ENCODE peak calls at places on chromosomes 16 and 17, in four cellular contexts. U, B, F and X are unnamed samples.

GRCh38 chr16:56438042-56438441 is 12.7 kb upstream of the AMFR start:
- DNase-seq in U (no peak), B (no peak), F (no peak), X (no peak)

GRCh38 chr17:29151567-29151966 is 28.6 kb downstream of the MYO18A start:
- DNase-seq in U (no peak), B (no peak), F (no peak), X (no peak)

GRCh38 chr17:45164734-45165269 is 3.1 kb downstream of the HEXIM2 start:
- DNase-seq in U (no peak), B (no peak), F (no peak), X (no peak)

GRCh38 chr16:66399031-66399430 is 28.1 kb upstream of the BEAN1 start:
- DNase-seq in U (no peak), B (no peak), F (no peak), X (no peak)

GRCh38 chr17:38982858-38983746 is 15.9 kb upstream of the FBXO47 start:
- DNase-seq in U (peak; percentile 52), B (peak; percentile 50), F (no peak), X (no peak)

GRCh38 chr16:57204675-57205074 is 18.5 kb downstream of the RSPRY1 start:
- DNase-seq in U (no peak), B (no peak), F (no peak), X (no peak)

GRCh38 chr16:9594961-9595360 is 503.5 kb downstream of the HAPSTR1 start:
- DNase-seq in U (no peak), B (no peak), F (no peak), X (no peak)

GRCh38 chr16:85350146-85350728 is 238.0 kb upstream of the CIBAR2 start:
- DNase-seq in U (no peak), B (no peak), F (no peak), X (no peak)

GRCh38 chr17:75093543-75094158 is 5.9 kb downstream of the SLC16A5 start:
- DNase-seq in U (no peak), B (no peak), F (no peak), X (no peak)

GRCh38 chr17:78168906-78169793 is 769 bp downstream of the SYNGR2 start:
- DNase-seq in U (peak; percentile 61), B (no peak), F (no peak), X (no peak)

GRCh38 chr16:64846966-64847365 is 274.9 kb downstream of the CDH11 start:
- DNase-seq in U (no peak), B (no peak), F (no peak), X (no peak)

GRCh38 chr16:588639-588888 is 1.3 kb upstream of the RAB40C start:
- DNase-seq in U (peak; percentile 74), B (peak; percentile 23), F (no peak), X (peak; percentile 66)

GRCh38 chr16:48366165-48367093 is 18.8 kb downstream of the SIAH1 start:
- DNase-seq in U (peak; percentile 52), B (peak; percentile 70), F (peak; percentile 68), X (peak; percentile 65)

GRCh38 chr16:61374071-61374470 is 662.2 kb downstream of the CDH8 start:
- DNase-seq in U (no peak), B (no peak), F (no peak), X (no peak)

GRCh38 chr16:82671743-82672142 is 45.0 kb downstream of the CDH13 start:
- DNase-seq in U (peak; percentile 34), B (no peak), F (no peak), X (no peak)

GRCh38 chr16:10391339-10391738 is 5.5 kb downstream of the ATF7IP2 start:
- DNase-seq in U (no peak), B (no peak), F (no peak), X (no peak)

GRCh38 chr17:47190770-47191169 is 1.7 kb upstream of the CDC27 start:
- DNase-seq in U (no peak), B (no peak), F (no peak), X (no peak)

GRCh38 chr17:72613411-72614292 is 478.8 kb downstream of the SLC39A11 start:
- DNase-seq in U (no peak), B (no peak), F (no peak), X (no peak)

GRCh38 chr16:66660422-66661209 is 35.9 kb downstream of the CMTM4 start:
- DNase-seq in U (no peak), B (peak; percentile 41), F (no peak), X (peak; percentile 58)

GRCh38 chr17:43720311-43721060 is 38.1 kb downstream of the SOST start:
- DNase-seq in U (peak; percentile 78), B (no peak), F (no peak), X (peak; percentile 70)

GRCh38 chr17:49995055-49995738 is at the start of gene DLX3:
- DNase-seq in U (no peak), B (no peak), F (peak; percentile 12), X (no peak)

GRCh38 chr17:77666480-77666879 is 292.0 kb upstream of the TNRC6C start:
- DNase-seq in U (no peak), B (no peak), F (no peak), X (no peak)

GRCh38 chr16:16062023-16062932 is 112.9 kb downstream of the ABCC1 start:
- DNase-seq in U (no peak), B (no peak), F (no peak), X (no peak)

GRCh38 chr17:82913304-82914043 is 73.7 kb upstream of the ZNF750 start:
- DNase-seq in U (no peak), B (no peak), F (no peak), X (no peak)

GRCh38 chr16:20938426-20938825 is 37.9 kb downstream of the LYRM1 start:
- DNase-seq in U (no peak), B (no peak), F (no peak), X (no peak)